ENCODE peak calls at places on chromosomes 5 and 9, in nine cellular contexts. Y is GM19239; G is caudate nucleus; L is DMS153; V is stimulated activated CD4-positive, alpha-beta T cell treated with anti-CD3 and anti-CD28 coated beads, Interleukin-1b, Interleukin-23, amount 100 ng/mL, for 1 hour; R is NCI-H1417; C is KG1; T is GDM1; E is substantia nigra. D is an unnamed sample.

GRCh38 chr9:36765077-36765390 is 192.3 kb downstream of the MELK start:
- DNase-seq in Y (no peak), G (no peak), L (no peak), V (no peak), R (no peak), C (no peak), T (no peak), E (no peak), D (no peak)

GRCh38 chr5:76604838-76605237 is 18.4 kb downstream of the F2RL2 start:
- DNase-seq in Y (no peak), G (no peak), L (no peak), V (no peak), R (no peak), C (no peak), T (no peak), E (no peak), D (no peak)

GRCh38 chr5:53246042-53246836 is 136.7 kb upstream of the MOCS2 start:
- DNase-seq in Y (no peak), G (no peak), L (no peak), V (no peak), R (peak), C (no peak), T (no peak), E (no peak), D (no peak)

GRCh38 chr9:123108976-123109375 is 75.5 kb downstream of the GPR21 start:
- DNase-seq in Y (no peak), G (no peak), L (no peak), V (no peak), R (no peak), C (no peak), T (no peak), E (no peak), D (no peak)

GRCh38 chr9:129866373-129867137 is 31.3 kb downstream of the USP20 start:
- DNase-seq in Y (no peak), G (no peak), L (no peak), V (no peak), R (no peak), C (no peak), T (no peak), E (no peak), D (no peak)

GRCh38 chr9:26669641-26670040 is 223.0 kb downstream of the CAAP1 start:
- DNase-seq in Y (no peak), G (no peak), L (no peak), V (no peak), R (peak), C (no peak), T (peak), E (no peak), D (no peak)

GRCh38 chr5:14397717-14398116 is 183.9 kb upstream of the OTULINL start:
- DNase-seq in Y (no peak), G (no peak), L (no peak), V (no peak), R (no peak), C (no peak), T (no peak), E (no peak), D (no peak)

GRCh38 chr9:129574911-129575574 is 45.9 kb downstream of the C9orf50 start:
- DNase-seq in Y (no peak), G (no peak), L (no peak), V (no peak), R (no peak), C (no peak), T (no peak), E (no peak), D (no peak)

GRCh38 chr9:29826421-29826820 is 2253.1 kb upstream of the C9orf72 start:
- DNase-seq in Y (no peak), G (no peak), L (no peak), V (no peak), R (no peak), C (no peak), T (no peak), E (no peak), D (no peak)

GRCh38 chr5:72925336-72926010 is 30.4 kb upstream of the FCHO2 start:
- DNase-seq in Y (no peak), G (no peak), L (no peak), V (no peak), R (no peak), C (no peak), T (no peak), E (no peak), D (no peak)

GRCh38 chr9:130556396-130557076 is 22.8 kb upstream of the FUBP3 start:
- DNase-seq in Y (no peak), G (no peak), L (no peak), V (no peak), R (no peak), C (no peak), T (no peak), E (no peak), D (no peak)

GRCh38 chr5:149887622-149888183 is 56.9 kb downstream of the PDE6A start:
- DNase-seq in Y (no peak), G (no peak), L (no peak), V (no peak), R (no peak), C (no peak), T (no peak), E (no peak), D (no peak)

GRCh38 chr9:127928232-127929043 is 2.1 kb downstream of the PIP5KL1 start:
- DNase-seq in Y (no peak), G (no peak), L (no peak), V (no peak), R (no peak), C (no peak), T (no peak), E (no peak), D (no peak)

GRCh38 chr5:173762930-173763329 is 125.2 kb upstream of the CPEB4 start:
- DNase-seq in Y (no peak), G (no peak), L (no peak), V (no peak), R (no peak), C (no peak), T (no peak), E (no peak), D (no peak)

GRCh38 chr5:160175438-160176218 is 53.7 kb upstream of the FABP6 start:
- DNase-seq in Y (no peak), G (peak), L (no peak), V (no peak), R (peak), C (no peak), T (no peak), E (peak), D (no peak)